ENCODE peak calls at places on chromosomes 5 and 9, in seven cellular contexts. One of them, this sample, is unnamed.
A peak's percentile ranks its signal among the peaks of the same experiment; 100 is the strongest.

GRCh38 chr9:35905912-35906679 is at the start of gene HRCT1:
- DNase-seq in PC-3: peak; percentile 96
- DNase-seq in hepatocyte: peak; percentile 89
- DNase-seq in tibial nerve: peak; percentile 93
- DNase-seq in BE2C: no peak
- DNase-seq in CD4-positive, alpha-beta T cell: no peak
- DNase-seq in keratinocyte: peak; percentile 84
- DNase-seq in this sample: peak; percentile 24

GRCh38 chr9:112894031-112894430 is 3.4 kb upstream of the SLC46A2 start:
- DNase-seq in PC-3: peak; percentile 68
- DNase-seq in hepatocyte: no peak
- DNase-seq in tibial nerve: no peak
- DNase-seq in BE2C: no peak
- DNase-seq in CD4-positive, alpha-beta T cell: no peak
- DNase-seq in keratinocyte: no peak
- DNase-seq in this sample: no peak

GRCh38 chr9:121213136-121213806 is 11.6 kb upstream of the RAB14 start:
- DNase-seq in PC-3: peak; percentile 87
- DNase-seq in hepatocyte: peak; percentile 93
- DNase-seq in tibial nerve: peak; percentile 87
- DNase-seq in BE2C: peak; percentile 88
- DNase-seq in CD4-positive, alpha-beta T cell: peak; percentile 53
- DNase-seq in keratinocyte: peak; percentile 32
- DNase-seq in this sample: peak; percentile 87

GRCh38 chr5:141681695-141682641 is at the start of gene ARAP3:
- DNase-seq in PC-3: peak; percentile 85
- DNase-seq in hepatocyte: peak; percentile 92
- DNase-seq in tibial nerve: peak; percentile 56
- DNase-seq in BE2C: peak; percentile 85
- DNase-seq in CD4-positive, alpha-beta T cell: no peak
- DNase-seq in keratinocyte: no peak
- DNase-seq in this sample: peak; percentile 86

GRCh38 chr5:143977891-143978448 is 166.0 kb downstream of the HMHB1 start:
- DNase-seq in PC-3: peak; percentile 94
- DNase-seq in hepatocyte: no peak
- DNase-seq in tibial nerve: no peak
- DNase-seq in BE2C: no peak
- DNase-seq in CD4-positive, alpha-beta T cell: no peak
- DNase-seq in keratinocyte: peak; percentile 93
- DNase-seq in this sample: no peak

GRCh38 chr9:86655147-86655546 is 292.2 kb downstream of the GAS1 start:
- DNase-seq in PC-3: no peak
- DNase-seq in hepatocyte: no peak
- DNase-seq in tibial nerve: no peak
- DNase-seq in BE2C: no peak
- DNase-seq in CD4-positive, alpha-beta T cell: no peak
- DNase-seq in keratinocyte: no peak
- DNase-seq in this sample: no peak

GRCh38 chr5:100517301-100517974 is 17.7 kb upstream of the FAM174A start:
- DNase-seq in PC-3: peak; percentile 45
- DNase-seq in hepatocyte: no peak
- DNase-seq in tibial nerve: no peak
- DNase-seq in BE2C: peak; percentile 32
- DNase-seq in CD4-positive, alpha-beta T cell: no peak
- DNase-seq in keratinocyte: peak; percentile 60
- DNase-seq in this sample: no peak

GRCh38 chr9:93134018-93134739 is at the start of gene NINJ1:
- DNase-seq in PC-3: peak; percentile 63
- DNase-seq in hepatocyte: peak; percentile 93
- DNase-seq in tibial nerve: peak; percentile 46
- DNase-seq in BE2C: peak; percentile 76
- DNase-seq in CD4-positive, alpha-beta T cell: peak; percentile 68
- DNase-seq in keratinocyte: no peak
- DNase-seq in this sample: peak; percentile 52

GRCh38 chr5:55636177-55636576 is 75.9 kb downstream of the SLC38A9 start:
- DNase-seq in PC-3: no peak
- DNase-seq in hepatocyte: no peak
- DNase-seq in tibial nerve: no peak
- DNase-seq in BE2C: no peak
- DNase-seq in CD4-positive, alpha-beta T cell: no peak
- DNase-seq in keratinocyte: no peak
- DNase-seq in this sample: no peak

GRCh38 chr9:116959775-116960174 is 272.7 kb downstream of the TRIM32 start:
- DNase-seq in PC-3: no peak
- DNase-seq in hepatocyte: peak; percentile 32
- DNase-seq in tibial nerve: no peak
- DNase-seq in BE2C: peak; percentile 83
- DNase-seq in CD4-positive, alpha-beta T cell: no peak
- DNase-seq in keratinocyte: no peak
- DNase-seq in this sample: peak; percentile 1

GRCh38 chr9:110303136-110303535 is 34.5 kb downstream of the TXNDC8 start:
- DNase-seq in PC-3: no peak
- DNase-seq in hepatocyte: peak; percentile 17
- DNase-seq in tibial nerve: no peak
- DNase-seq in BE2C: no peak
- DNase-seq in CD4-positive, alpha-beta T cell: no peak
- DNase-seq in keratinocyte: no peak
- DNase-seq in this sample: no peak

GRCh38 chr5:172616730-172617129 is 24.3 kb upstream of the NEURL1B start:
- DNase-seq in PC-3: no peak
- DNase-seq in hepatocyte: peak; percentile 30
- DNase-seq in tibial nerve: no peak
- DNase-seq in BE2C: no peak
- DNase-seq in CD4-positive, alpha-beta T cell: no peak
- DNase-seq in keratinocyte: no peak
- DNase-seq in this sample: no peak

GRCh38 chr9:1331546-1331945 is 281.4 kb downstream of the DMRT2 start:
- DNase-seq in PC-3: no peak
- DNase-seq in hepatocyte: no peak
- DNase-seq in tibial nerve: no peak
- DNase-seq in BE2C: no peak
- DNase-seq in CD4-positive, alpha-beta T cell: no peak
- DNase-seq in keratinocyte: no peak
- DNase-seq in this sample: no peak
- H3K9me3 ChIP-seq in PC-3: no peaks in the 10 kb centered on the region
- H3K9me3 ChIP-seq in hepatocyte: no peaks in the 10 kb centered on the region
- H3K9me3 ChIP-seq in tibial nerve: no peaks in the 10 kb centered on the region
- H3K9me3 ChIP-seq in BE2C: no peaks in the 10 kb centered on the region
- H3K9me3 ChIP-seq in CD4-positive, alpha-beta T cell: no peaks in the 10 kb centered on the region
- H3K9me3 ChIP-seq in keratinocyte: no peaks in the 10 kb centered on the region
- H3K9me3 ChIP-seq in this sample: no peaks in the 10 kb centered on the region

GRCh38 chr5:178839319-178839704 is 20.4 kb upstream of the ZNF354B start:
- DNase-seq in PC-3: peak; percentile 82
- DNase-seq in hepatocyte: peak; percentile 82
- DNase-seq in tibial nerve: no peak
- DNase-seq in BE2C: peak; percentile 58
- DNase-seq in CD4-positive, alpha-beta T cell: peak; percentile 25
- DNase-seq in keratinocyte: no peak
- DNase-seq in this sample: peak; percentile 56
- TF ChIP-seq CTCF in PC-3: peak; percentile 89
- TF ChIP-seq CTCF in hepatocyte: peak; percentile 71
- TF ChIP-seq CTCF in tibial nerve: no peak
- TF ChIP-seq CTCF in BE2C: peak; percentile 57
- TF ChIP-seq CTCF in CD4-positive, alpha-beta T cell: peak; percentile 56
- TF ChIP-seq CTCF in keratinocyte: peak; percentile 38
- TF ChIP-seq CTCF in this sample: peak; percentile 55

DNA sequence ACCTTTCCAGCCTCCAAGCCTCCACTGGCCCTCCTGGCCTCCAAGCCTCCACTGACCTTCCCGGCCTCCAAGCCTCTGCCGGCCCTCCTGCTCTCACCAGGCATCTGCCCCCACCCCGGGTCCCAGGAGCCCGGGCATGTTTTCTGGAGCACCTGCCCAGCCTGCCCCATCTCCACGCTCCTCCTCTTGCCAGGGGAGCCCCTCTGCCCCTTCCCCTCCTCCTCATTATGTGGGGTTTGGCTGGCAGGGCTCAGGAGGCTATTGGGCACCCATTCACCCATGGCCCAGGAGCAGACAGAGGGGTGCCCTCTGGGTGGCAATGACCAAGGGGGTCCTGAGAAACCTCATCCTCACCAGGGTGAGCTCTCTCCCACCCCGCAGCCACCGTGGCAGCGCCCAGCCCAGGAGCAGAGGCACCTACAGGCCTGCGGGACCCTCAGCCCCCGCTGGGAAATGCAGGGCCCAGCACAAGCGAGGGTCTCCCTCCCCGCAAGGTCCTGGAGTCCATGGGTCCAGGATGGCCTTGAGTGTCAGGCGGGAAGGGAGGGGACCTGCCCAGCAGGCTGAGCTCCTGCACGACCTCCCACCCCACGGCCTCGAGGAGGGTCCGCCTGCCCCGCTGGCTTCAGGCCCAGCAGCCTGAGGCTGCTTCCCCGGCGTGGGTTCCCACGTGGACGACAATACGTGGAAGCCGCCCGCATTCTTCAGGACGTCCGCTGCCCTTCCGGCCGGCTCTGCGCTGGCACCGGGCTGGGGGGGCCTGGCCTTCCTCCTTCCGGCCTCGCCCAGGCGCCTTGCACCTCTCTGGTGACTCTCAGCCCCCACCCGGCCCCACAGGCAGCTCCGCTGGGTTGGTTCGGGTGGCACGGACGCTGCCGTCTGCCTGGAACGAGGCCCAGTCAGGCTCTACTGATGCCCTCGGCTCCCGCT is 51.4 kb upstream of the NRARP start:
- DNase-seq in PC-3: no peak
- DNase-seq in hepatocyte: no peak
- DNase-seq in tibial nerve: no peak
- DNase-seq in BE2C: no peak
- DNase-seq in CD4-positive, alpha-beta T cell: no peak
- DNase-seq in keratinocyte: no peak
- DNase-seq in this sample: no peak
- H3K9me3 ChIP-seq in PC-3: peaks cover 4% of the 10 kb centered on the region
- H3K9me3 ChIP-seq in hepatocyte: no peaks in the 10 kb centered on the region
- H3K9me3 ChIP-seq in tibial nerve: no peaks in the 10 kb centered on the region
- H3K9me3 ChIP-seq in BE2C: peaks cover 8% of the 10 kb centered on the region
- H3K9me3 ChIP-seq in CD4-positive, alpha-beta T cell: peaks cover 8% of the 10 kb centered on the region
- H3K9me3 ChIP-seq in keratinocyte: peaks cover 20% of the 10 kb centered on the region
- H3K9me3 ChIP-seq in this sample: peaks cover 18% of the 10 kb centered on the region

DNA sequence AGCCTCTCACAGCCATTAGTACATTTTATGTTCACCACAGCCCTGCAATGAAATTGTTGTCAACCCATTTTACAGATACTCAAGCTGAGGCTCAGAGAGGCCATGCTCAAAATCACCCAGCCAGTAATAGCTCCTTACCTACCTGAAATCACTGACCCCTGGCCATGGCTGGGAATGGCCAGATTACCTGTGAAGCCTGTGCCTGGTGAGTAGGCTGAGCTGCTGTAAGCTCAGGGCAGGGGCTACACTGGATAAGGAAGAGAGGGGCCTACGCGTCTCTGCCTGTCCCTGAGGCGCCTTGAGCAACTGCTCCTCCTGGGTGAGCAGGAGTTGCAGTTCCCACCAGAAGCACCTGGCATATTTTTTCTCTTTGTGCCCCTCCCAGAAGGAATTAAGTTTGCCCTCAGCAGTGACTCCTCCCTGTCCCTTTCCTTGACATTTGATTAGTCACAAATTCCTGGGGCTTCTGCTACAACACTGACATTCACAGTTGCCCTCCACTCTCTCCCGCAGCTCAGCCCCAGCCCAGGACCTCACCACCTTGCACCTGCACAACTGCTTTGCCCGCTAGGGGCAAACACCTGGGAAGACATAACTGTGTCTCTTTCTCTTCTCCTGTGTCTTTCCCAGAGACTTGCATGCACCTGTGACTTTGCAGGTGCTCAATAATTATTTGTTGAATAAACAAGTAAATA is 5.7 kb downstream of the CLTB start:
- DNase-seq in PC-3: peak; percentile 78
- DNase-seq in hepatocyte: no peak
- DNase-seq in tibial nerve: no peak
- DNase-seq in BE2C: no peak
- DNase-seq in CD4-positive, alpha-beta T cell: no peak
- DNase-seq in keratinocyte: peak; percentile 89
- DNase-seq in this sample: no peak
- TF ChIP-seq CTCF in PC-3: peak; percentile 56
- TF ChIP-seq CTCF in hepatocyte: no peak
- TF ChIP-seq CTCF in tibial nerve: no peak
- TF ChIP-seq CTCF in BE2C: no peak
- TF ChIP-seq CTCF in CD4-positive, alpha-beta T cell: no peak
- TF ChIP-seq CTCF in keratinocyte: peak; percentile 67
- TF ChIP-seq CTCF in this sample: no peak

GRCh38 chr5:138659561-138659960 is 84.4 kb upstream of the HSPA9 start:
- DNase-seq in PC-3: no peak
- DNase-seq in hepatocyte: no peak
- DNase-seq in tibial nerve: no peak
- DNase-seq in BE2C: no peak
- DNase-seq in CD4-positive, alpha-beta T cell: no peak
- DNase-seq in keratinocyte: no peak
- DNase-seq in this sample: peak; percentile 7

GRCh38 chr5:138655530-138656245 is 80.5 kb upstream of the HSPA9 start:
- DNase-seq in PC-3: no peak
- DNase-seq in hepatocyte: no peak
- DNase-seq in tibial nerve: peak; percentile 38
- DNase-seq in BE2C: peak; percentile 51
- DNase-seq in CD4-positive, alpha-beta T cell: no peak
- DNase-seq in keratinocyte: no peak
- DNase-seq in this sample: no peak

GRCh38 chr5:138656916-138657315 is 81.7 kb upstream of the HSPA9 start:
- DNase-seq in PC-3: no peak
- DNase-seq in hepatocyte: no peak
- DNase-seq in tibial nerve: no peak
- DNase-seq in BE2C: no peak
- DNase-seq in CD4-positive, alpha-beta T cell: no peak
- DNase-seq in keratinocyte: no peak
- DNase-seq in this sample: no peak

GRCh38 chr5:138659121-138659520 is 83.9 kb upstream of the HSPA9 start:
- DNase-seq in PC-3: no peak
- DNase-seq in hepatocyte: no peak
- DNase-seq in tibial nerve: no peak
- DNase-seq in BE2C: no peak
- DNase-seq in CD4-positive, alpha-beta T cell: no peak
- DNase-seq in keratinocyte: no peak
- DNase-seq in this sample: no peak

GRCh38 chr5:138657360-138657759 is 82.2 kb upstream of the HSPA9 start:
- DNase-seq in PC-3: no peak
- DNase-seq in hepatocyte: no peak
- DNase-seq in tibial nerve: no peak
- DNase-seq in BE2C: peak; percentile 81
- DNase-seq in CD4-positive, alpha-beta T cell: no peak
- DNase-seq in keratinocyte: no peak
- DNase-seq in this sample: no peak
- H3K9me3 ChIP-seq in PC-3: no peaks in the 10 kb centered on the region
- H3K9me3 ChIP-seq in hepatocyte: no peaks in the 10 kb centered on the region
- H3K9me3 ChIP-seq in tibial nerve: no peaks in the 10 kb centered on the region
- H3K9me3 ChIP-seq in BE2C: no peaks in the 10 kb centered on the region
- H3K9me3 ChIP-seq in CD4-positive, alpha-beta T cell: no peaks in the 10 kb centered on the region
- H3K9me3 ChIP-seq in keratinocyte: no peaks in the 10 kb centered on the region
- H3K9me3 ChIP-seq in this sample: no peaks in the 10 kb centered on the region